ENCODE peak calls at places on chromosomes 7 and 10, in five cellular contexts. D is left ventricle myocardium inferior, N is IMR-90, V is uterus, C is sigmoid colon. B is an unnamed sample. For H3K4me1, the result is how much of the 10 kb centered on the place peaks cover.

GRCh38 chr7:14047709-14048399 is 58.4 kb upstream of the ETV1 start:
- DNase-seq in C (no peak), D (no peak), N (no peak), V (no peak), B (no peak)

GRCh38 chr10:91891285-91892001 is 17.8 kb downstream of the FGFBP3 start:
- DNase-seq in V (no peak), N (peak), D (no peak), C (no peak), B (no peak)

GRCh38 chr10:11959966-11960365 is 82.6 kb downstream of the UPF2 start:
- DNase-seq in D (no peak), N (no peak), C (no peak), V (no peak), B (no peak)

GRCh38 chr10:104034401-104035053 is 51.2 kb downstream of the COL17A1 start:
- DNase-seq in C (no peak), N (no peak), V (no peak), D (no peak), B (peak)

GRCh38 chr10:94500063-94500462 is 45.5 kb upstream of the HELLS start:
- DNase-seq in C (no peak), V (no peak), D (no peak), N (no peak), B (no peak)

GRCh38 chr10:69125554-69125953 is 1.6 kb downstream of the VPS26A start:
- DNase-seq in D (no peak), V (no peak), N (no peak), C (no peak), B (no peak)

GRCh38 chr7:129438839-129439640 is 4.8 kb downstream of the STRIP2 start:
- DNase-seq in V (no peak), D (no peak), C (no peak), N (peak), B (no peak)

GRCh38 chr7:40057292-40057691 is 77.1 kb downstream of the MPLKIP start:
- DNase-seq in D (no peak), V (no peak), C (no peak), N (peak), B (no peak)

GRCh38 chr7:39406464-39406863 is 159.7 kb upstream of the YAE1 start:
- DNase-seq in C (no peak), D (no peak), V (no peak), N (no peak), B (no peak)

GRCh38 chr10:132468651-132469050 is 68.9 kb upstream of the INPP5A start:
- DNase-seq in N (no peak), V (no peak), D (peak), C (no peak), B (no peak)

GRCh38 chr7:86768394-86768793 is 124.7 kb downstream of the GRM3 start:
- DNase-seq in N (no peak), C (no peak), D (no peak), V (no peak), B (no peak)

GRCh38 chr10:110498087-110498981 is 627 bp downstream of the DUSP5 start:
- DNase-seq in N (peak), V (peak), C (peak), D (peak), B (no peak)

GRCh38 chr7:84271550-84271949 is 77.0 kb upstream of the SEMA3A start:
- DNase-seq in N (peak), D (no peak), V (no peak), C (no peak), B (no peak)

GRCh38 chr10:6313107-6313895 is 110.6 kb downstream of the PFKFB3 start:
- DNase-seq in N (peak), V (no peak), D (no peak), C (no peak), B (no peak)

GRCh38 chr10:43227911-43228782 is 38.7 kb downstream of the RASGEF1A start:
- DNase-seq in D (peak), N (no peak), V (peak), C (peak), B (no peak)

GRCh38 chr10:7525314-7526016 is 114.6 kb upstream of the SFMBT2 start:
- DNase-seq in D (no peak), N (peak), C (peak), V (peak), B (no peak)

GRCh38 chr10:104906112-104906511 is 265.0 kb downstream of the SORCS3 start:
- DNase-seq in C (no peak), D (no peak), N (no peak), V (no peak), B (no peak)

GRCh38 chr7:138602456-138602855 is 98.7 kb downstream of the SVOPL start:
- DNase-seq in V (no peak), D (no peak), C (no peak), N (no peak), B (no peak)

GRCh38 chr10:8052344-8052969 is 2.0 kb upstream of the GATA3 start:
- DNase-seq in V (no peak), D (no peak), C (no peak), N (no peak), B (no peak)

GRCh38 chr7:50822110-50822509 is 39.4 kb upstream of the GRB10 start:
- DNase-seq in N (no peak), D (no peak), V (no peak), C (no peak), B (no peak)

GRCh38 chr10:125084191-125085186 is 75.9 kb downstream of the CTBP2 start:
- DNase-seq in C (peak), V (peak), D (peak), N (peak), B (no peak)

GRCh38 chr7:74466196-74466813 is 12.6 kb downstream of the GTF2IRD1 start:
- DNase-seq in V (no peak), C (peak), D (peak), N (no peak), B (no peak)

GRCh38 chr10:12699258-12699700 is 302.2 kb downstream of the CCDC3 start:
- DNase-seq in C (no peak), V (no peak), N (no peak), D (no peak), B (no peak)

GRCh38 chr7:122652851-122653250 is 46.1 kb downstream of the RNF133 start:
- DNase-seq in V (no peak), D (no peak), C (no peak), N (no peak), B (no peak)

GRCh38 chr7:101657171-101657570 is 28.1 kb upstream of the MYL10 start:
- DNase-seq in C (no peak), V (no peak), D (no peak), N (no peak), B (no peak)

GRCh38 chr7:101662447-101662998 is 33.4 kb upstream of the MYL10 start:
- DNase-seq in V (no peak), N (no peak), C (no peak), D (no peak), B (no peak)

GRCh38 chr7:101663747-101664146 is 34.7 kb upstream of the MYL10 start:
- DNase-seq in V (no peak), C (no peak), D (no peak), N (no peak), B (no peak)

GRCh38 chr7:101664390-101664789 is 35.3 kb upstream of the MYL10 start:
- DNase-seq in N (no peak), V (no peak), C (no peak), D (no peak), B (no peak)

GRCh38 chr7:101659706-101660105 is 30.6 kb upstream of the MYL10 start:
- DNase-seq in C (no peak), V (no peak), N (peak), D (no peak), B (no peak)
- H3K4me1 ChIP-seq in C (under half), V (under half), N (under half), D (under half), B (under half)

DNA sequence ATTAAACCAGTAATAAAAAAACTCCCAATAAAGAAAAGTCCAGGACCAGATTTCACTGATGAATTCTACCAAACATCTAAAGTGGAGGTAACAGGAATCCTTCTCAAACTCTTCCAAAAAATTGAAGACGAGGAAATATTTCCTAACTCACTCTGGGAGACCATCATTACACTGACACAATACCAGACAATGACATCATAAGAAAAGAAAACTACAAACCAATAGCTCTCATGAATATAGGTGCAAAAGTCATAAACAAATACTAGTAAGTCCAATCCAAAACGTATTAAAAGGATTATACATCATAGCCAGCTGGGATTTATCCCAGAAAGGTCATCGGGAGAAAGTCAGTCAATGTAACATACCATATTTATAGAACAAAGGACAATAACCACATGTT is 94.0 kb upstream of the RAB18 start:
- DNase-seq in C (no peak), D (no peak), N (no peak), V (no peak), B (no peak)
- TF ChIP-seq CTCF in C (no peak), D (no peak), N (no peak), V (no peak), B (no peak)

GRCh38 chr7:35729061-35729783 is 34.3 kb upstream of the HERPUD2 start:
- DNase-seq in V (no peak), C (no peak), N (no peak), D (no peak), B (no peak)
- H3K4me1 ChIP-seq in V (under half), C (under half), N (under half), D (under half), B (under half)

GRCh38 chr10:93061594-93062498 is 1.2 kb downstream of the CYP26C1 start:
- DNase-seq in C (no peak), V (no peak), N (peak), D (no peak), B (peak)

GRCh38 chr10:93063217-93063976 is 2.8 kb downstream of the CYP26C1 start:
- DNase-seq in C (no peak), D (no peak), V (no peak), N (no peak), B (no peak)

GRCh38 chr10:93063977-93064660 is 3.5 kb downstream of the CYP26C1 start:
- DNase-seq in C (no peak), D (no peak), V (no peak), N (no peak), B (peak)

GRCh38 chr10:93060887-93061593 is 442 bp downstream of the CYP26C1 start:
- DNase-seq in C (no peak), N (no peak), D (no peak), V (no peak), B (no peak)

GRCh38 chr10:93062499-93063216 is 2.1 kb downstream of the CYP26C1 start:
- DNase-seq in D (no peak), C (no peak), V (no peak), N (peak), B (no peak)
- TF ChIP-seq CTCF in D (peak), C (peak), V (no peak), N (peak), B (no peak)